ENCODE peak calls at places on chromosomes 6 and 20, in eight cellular contexts. One of them, this sample, is unnamed.

GRCh38 chr6:85449388-85449817 is 480 bp upstream of the NT5E start:
- DNase-seq in pancreas: no peak
- DNase-seq in transverse colon: peak
- DNase-seq in fibroblast of villous mesenchyme: peak
- DNase-seq in heart right ventricle: peak
- DNase-seq in GM23248: peak
- DNase-seq in GM06990: no peak
- DNase-seq in left lung: no peak
- DNase-seq in this sample: peak

GRCh38 chr20:54140067-54140466 is 33.7 kb downstream of the CYP24A1 start:
- DNase-seq in heart right ventricle: no peak
- DNase-seq in fibroblast of villous mesenchyme: no peak
- DNase-seq in left lung: no peak
- DNase-seq in GM23248: no peak
- DNase-seq in GM06990: no peak
- DNase-seq in pancreas: no peak
- DNase-seq in transverse colon: no peak
- DNase-seq in this sample: no peak

GRCh38 chr6:26216886-26217713 is 129.9 kb downstream of the HFE start:
- DNase-seq in left lung: peak
- DNase-seq in transverse colon: peak
- DNase-seq in fibroblast of villous mesenchyme: peak
- DNase-seq in GM23248: peak
- DNase-seq in pancreas: no peak
- DNase-seq in GM06990: peak
- DNase-seq in heart right ventricle: peak
- DNase-seq in this sample: peak

GRCh38 chr20:461254-462198 is 807 bp downstream of the TBC1D20 start:
- DNase-seq in heart right ventricle: peak
- DNase-seq in GM23248: peak
- DNase-seq in GM06990: peak
- DNase-seq in fibroblast of villous mesenchyme: peak
- DNase-seq in transverse colon: peak
- DNase-seq in pancreas: peak
- DNase-seq in left lung: peak
- DNase-seq in this sample: peak

GRCh38 chr6:74606488-74607135 is 599.2 kb downstream of the COL12A1 start:
- DNase-seq in pancreas: no peak
- DNase-seq in left lung: no peak
- DNase-seq in GM06990: no peak
- DNase-seq in fibroblast of villous mesenchyme: peak
- DNase-seq in GM23248: peak
- DNase-seq in transverse colon: no peak
- DNase-seq in heart right ventricle: no peak
- DNase-seq in this sample: peak

GRCh38 chr20:35333606-35334005 is 41.4 kb upstream of the FAM83C start:
- DNase-seq in left lung: no peak
- DNase-seq in transverse colon: no peak
- DNase-seq in heart right ventricle: no peak
- DNase-seq in GM23248: no peak
- DNase-seq in fibroblast of villous mesenchyme: no peak
- DNase-seq in pancreas: no peak
- DNase-seq in GM06990: no peak
- DNase-seq in this sample: no peak

GRCh38 chr6:105072799-105073199 is 107.0 kb downstream of the POPDC3 start:
- DNase-seq in heart right ventricle: no peak
- DNase-seq in GM06990: no peak
- DNase-seq in left lung: no peak
- DNase-seq in GM23248: peak
- DNase-seq in fibroblast of villous mesenchyme: peak
- DNase-seq in transverse colon: no peak
- DNase-seq in pancreas: no peak
- DNase-seq in this sample: peak

GRCh38 chr20:36312724-36313441 is 6.7 kb downstream of the DLGAP4 start:
- DNase-seq in GM23248: no peak
- DNase-seq in fibroblast of villous mesenchyme: no peak
- DNase-seq in transverse colon: no peak
- DNase-seq in pancreas: no peak
- DNase-seq in GM06990: no peak
- DNase-seq in left lung: no peak
- DNase-seq in heart right ventricle: no peak
- DNase-seq in this sample: no peak

GRCh38 chr6:118736351-118736750 is 85.0 kb upstream of the CEP85L start:
- DNase-seq in GM06990: no peak
- DNase-seq in left lung: no peak
- DNase-seq in pancreas: no peak
- DNase-seq in fibroblast of villous mesenchyme: no peak
- DNase-seq in heart right ventricle: no peak
- DNase-seq in GM23248: no peak
- DNase-seq in transverse colon: no peak
- DNase-seq in this sample: no peak

GRCh38 chr20:63280371-63280770 is 7.8 kb downstream of the ARFGAP1 start:
- DNase-seq in transverse colon: no peak
- DNase-seq in left lung: peak
- DNase-seq in GM06990: no peak
- DNase-seq in fibroblast of villous mesenchyme: no peak
- DNase-seq in GM23248: no peak
- DNase-seq in pancreas: peak
- DNase-seq in heart right ventricle: no peak
- DNase-seq in this sample: no peak
- H3K4me3 ChIP-seq in transverse colon: no peak
- H3K4me3 ChIP-seq in left lung: no peak
- H3K4me3 ChIP-seq in GM06990: no peak
- H3K4me3 ChIP-seq in fibroblast of villous mesenchyme: no peak
- H3K4me3 ChIP-seq in GM23248: no peak
- H3K4me3 ChIP-seq in pancreas: no peak
- H3K4me3 ChIP-seq in heart right ventricle: no peak
- H3K4me3 ChIP-seq in this sample: no peak

DNA sequence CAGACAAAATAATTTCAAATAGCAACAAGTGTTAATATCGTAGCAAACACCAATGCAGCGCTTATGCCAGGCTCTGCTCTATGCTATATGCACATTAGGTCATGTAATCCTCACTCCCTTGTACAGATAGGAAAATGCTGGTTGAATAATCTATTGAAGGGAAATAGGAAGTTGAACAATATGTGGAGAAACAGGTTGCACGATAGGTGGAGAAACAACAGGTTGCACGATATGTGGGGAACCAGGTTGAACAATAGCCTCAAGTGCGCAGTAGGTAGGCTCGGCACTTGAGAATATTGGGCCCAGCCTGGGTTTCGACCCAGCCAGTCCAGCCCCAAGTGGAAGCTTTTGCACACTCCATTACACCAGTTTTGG is 91.1 kb upstream of the SIRPA start:
- DNase-seq in GM06990: no peak
- DNase-seq in fibroblast of villous mesenchyme: no peak
- DNase-seq in pancreas: no peak
- DNase-seq in GM23248: no peak
- DNase-seq in transverse colon: no peak
- DNase-seq in heart right ventricle: no peak
- DNase-seq in left lung: no peak
- DNase-seq in this sample: no peak
- H3K4me3 ChIP-seq in GM06990: no peak
- H3K4me3 ChIP-seq in fibroblast of villous mesenchyme: no peak
- H3K4me3 ChIP-seq in pancreas: no peak
- H3K4me3 ChIP-seq in GM23248: peak
- H3K4me3 ChIP-seq in transverse colon: peak
- H3K4me3 ChIP-seq in heart right ventricle: no peak
- H3K4me3 ChIP-seq in left lung: peak
- H3K4me3 ChIP-seq in this sample: no peak

GRCh38 chr20:22576273-22576672 is 8.1 kb downstream of the FOXA2 start:
- DNase-seq in GM06990: no peak
- DNase-seq in left lung: no peak
- DNase-seq in heart right ventricle: no peak
- DNase-seq in fibroblast of villous mesenchyme: no peak
- DNase-seq in GM23248: no peak
- DNase-seq in transverse colon: no peak
- DNase-seq in pancreas: no peak
- DNase-seq in this sample: no peak
- H3K4me3 ChIP-seq in GM06990: no peak
- H3K4me3 ChIP-seq in left lung: peak
- H3K4me3 ChIP-seq in heart right ventricle: no peak
- H3K4me3 ChIP-seq in fibroblast of villous mesenchyme: no peak
- H3K4me3 ChIP-seq in GM23248: no peak
- H3K4me3 ChIP-seq in transverse colon: no peak
- H3K4me3 ChIP-seq in pancreas: peak
- H3K4me3 ChIP-seq in this sample: no peak

DNA sequence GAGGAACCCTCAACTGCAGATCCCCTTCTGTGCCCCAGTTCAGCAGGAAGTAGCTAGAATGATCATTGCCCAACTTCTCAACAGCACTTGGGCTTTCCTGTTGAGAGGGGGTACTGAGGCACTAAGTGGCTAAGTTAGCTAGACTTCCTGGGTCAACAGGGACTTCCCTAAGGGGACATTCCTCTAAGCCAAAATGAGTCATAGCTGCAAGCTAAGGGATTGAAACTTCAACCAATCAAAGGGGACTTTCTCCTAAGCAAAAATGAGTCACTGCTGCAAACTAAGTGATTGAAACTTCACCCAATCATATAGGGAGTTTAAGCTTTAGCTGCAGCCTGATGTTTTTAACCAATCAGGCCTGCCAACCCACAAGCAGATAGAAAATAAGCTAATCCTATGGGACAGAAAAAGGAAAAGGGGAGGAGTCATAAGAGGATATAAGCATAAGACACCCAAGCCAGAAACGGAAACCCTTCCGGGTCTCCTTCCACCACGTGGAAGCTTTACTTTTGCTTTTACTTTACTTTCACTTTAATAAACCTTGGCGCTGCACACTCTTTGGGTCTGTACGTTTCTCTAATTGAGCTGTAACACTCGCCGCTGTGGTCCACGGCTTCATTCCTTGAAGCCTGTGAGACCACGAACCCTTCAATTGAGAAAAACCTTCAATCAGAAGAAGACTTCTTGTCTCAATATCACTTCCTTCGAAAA is 659.1 kb upstream of the HS3ST5 start:
- DNase-seq in heart right ventricle: no peak
- DNase-seq in left lung: no peak
- DNase-seq in fibroblast of villous mesenchyme: no peak
- DNase-seq in pancreas: no peak
- DNase-seq in transverse colon: no peak
- DNase-seq in GM23248: no peak
- DNase-seq in GM06990: no peak
- DNase-seq in this sample: no peak
- H3K4me3 ChIP-seq in heart right ventricle: no peak
- H3K4me3 ChIP-seq in left lung: no peak
- H3K4me3 ChIP-seq in fibroblast of villous mesenchyme: no peak
- H3K4me3 ChIP-seq in pancreas: no peak
- H3K4me3 ChIP-seq in transverse colon: no peak
- H3K4me3 ChIP-seq in GM23248: no peak
- H3K4me3 ChIP-seq in GM06990: peak
- H3K4me3 ChIP-seq in this sample: no peak

DNA sequence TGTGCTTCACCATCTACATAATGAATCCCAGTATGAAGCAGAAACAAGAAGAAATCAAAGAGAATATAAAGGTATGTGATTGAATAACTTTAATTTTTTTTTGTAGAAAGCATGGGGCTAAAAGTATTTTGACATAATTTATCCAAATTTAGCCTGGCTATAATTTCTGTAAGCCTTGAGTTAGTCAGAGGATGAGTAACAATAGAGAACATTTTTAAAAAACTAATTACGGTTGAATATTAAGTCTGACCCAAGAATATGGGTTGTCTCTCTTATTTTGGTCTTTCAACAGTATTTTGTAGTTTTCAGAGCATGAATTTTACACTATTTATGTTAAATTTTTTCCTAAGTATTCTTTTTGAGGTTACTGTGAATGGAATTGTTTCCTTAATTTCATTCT is 2.5 kb downstream of the GMNN start:
- DNase-seq in transverse colon: no peak
- DNase-seq in pancreas: no peak
- DNase-seq in left lung: no peak
- DNase-seq in GM23248: peak
- DNase-seq in fibroblast of villous mesenchyme: no peak
- DNase-seq in GM06990: no peak
- DNase-seq in heart right ventricle: no peak
- DNase-seq in this sample: no peak
- H3K4me3 ChIP-seq in transverse colon: peak
- H3K4me3 ChIP-seq in pancreas: peak
- H3K4me3 ChIP-seq in left lung: no peak
- H3K4me3 ChIP-seq in GM23248: peak
- H3K4me3 ChIP-seq in fibroblast of villous mesenchyme: peak
- H3K4me3 ChIP-seq in GM06990: peak
- H3K4me3 ChIP-seq in heart right ventricle: no peak
- H3K4me3 ChIP-seq in this sample: no peak

GRCh38 chr20:31549513-31549880 is 35.3 kb downstream of the HM13 start:
- DNase-seq in transverse colon: no peak
- DNase-seq in fibroblast of villous mesenchyme: no peak
- DNase-seq in pancreas: no peak
- DNase-seq in GM23248: no peak
- DNase-seq in left lung: no peak
- DNase-seq in heart right ventricle: no peak
- DNase-seq in GM06990: no peak
- DNase-seq in this sample: no peak

GRCh38 chr20:31547017-31547675 is 32.9 kb downstream of the HM13 start:
- DNase-seq in GM06990: peak
- DNase-seq in heart right ventricle: peak
- DNase-seq in pancreas: peak
- DNase-seq in fibroblast of villous mesenchyme: peak
- DNase-seq in left lung: peak
- DNase-seq in GM23248: peak
- DNase-seq in transverse colon: peak
- DNase-seq in this sample: peak

GRCh38 chr20:31550099-31550498 is 35.9 kb downstream of the HM13 start:
- DNase-seq in heart right ventricle: no peak
- DNase-seq in pancreas: no peak
- DNase-seq in GM06990: no peak
- DNase-seq in left lung: no peak
- DNase-seq in transverse colon: no peak
- DNase-seq in fibroblast of villous mesenchyme: no peak
- DNase-seq in GM23248: no peak
- DNase-seq in this sample: no peak

GRCh38 chr20:31547720-31548298 is 33.6 kb downstream of the HM13 start:
- DNase-seq in heart right ventricle: no peak
- DNase-seq in GM23248: no peak
- DNase-seq in pancreas: no peak
- DNase-seq in transverse colon: no peak
- DNase-seq in left lung: no peak
- DNase-seq in GM06990: no peak
- DNase-seq in fibroblast of villous mesenchyme: no peak
- DNase-seq in this sample: no peak

GRCh38 chr20:31548823-31549512 is 34.7 kb downstream of the HM13 start:
- DNase-seq in GM23248: peak
- DNase-seq in transverse colon: no peak
- DNase-seq in heart right ventricle: no peak
- DNase-seq in left lung: no peak
- DNase-seq in pancreas: no peak
- DNase-seq in fibroblast of villous mesenchyme: no peak
- DNase-seq in GM06990: no peak
- DNase-seq in this sample: no peak
- H3K4me3 ChIP-seq in GM23248: no peak
- H3K4me3 ChIP-seq in transverse colon: no peak
- H3K4me3 ChIP-seq in heart right ventricle: no peak
- H3K4me3 ChIP-seq in left lung: peak
- H3K4me3 ChIP-seq in pancreas: no peak
- H3K4me3 ChIP-seq in fibroblast of villous mesenchyme: no peak
- H3K4me3 ChIP-seq in GM06990: no peak
- H3K4me3 ChIP-seq in this sample: no peak